ENCODE peak calls at places on chromosomes 4 and X, in ten cellular contexts. L is neural progenitor cell, S is colonic mucosa, I is mesenchymal stem cell, D is trophoblast cell, Q is fibroblast of lung, A is PC-3, O is K562, J is HepG2, Z is HCT116. N is an unnamed sample.

GRCh38 chr4:181745933-181746627 is 497.1 kb upstream of the TENM3 start:
- DNase-seq in J (no peak), O (no peak), D (peak), A (no peak), Q (no peak), S (no peak), Z (no peak), I (no peak), L (peak), N (no peak)

GRCh38 chrX:31715675-31716074 is 643.8 kb upstream of the FTHL17 start:
- DNase-seq in O (no peak), L (no peak), J (no peak), Q (no peak), A (peak), D (no peak), I (peak), Z (no peak), S (no peak), N (no peak)

GRCh38 chrX:100615015-100615414 is 21.6 kb downstream of the TSPAN6 start:
- DNase-seq in Z (peak), J (peak), S (peak), L (peak), I (peak), O (no peak), A (peak), Q (peak), D (peak), N (no peak)

GRCh38 chr4:174324246-174324645 is 40.5 kb downstream of the CEP44 start:
- DNase-seq in J (no peak), Z (no peak), S (no peak), O (no peak), L (no peak), D (no peak), Q (peak), A (no peak), I (no peak), N (no peak)

GRCh38 chr4:153341575-153342090 is 2.9 kb upstream of the MND1 start:
- DNase-seq in D (no peak), Q (no peak), S (no peak), J (peak), Z (peak), A (peak), I (peak), L (no peak), O (no peak), N (no peak)

GRCh38 chr4:85548841-85549240 is 73.9 kb downstream of the ARHGAP24 start:
- DNase-seq in S (no peak), J (no peak), I (peak), D (no peak), Z (no peak), O (no peak), L (no peak), A (no peak), Q (peak), N (no peak)

GRCh38 chr4:155761916-155762315 is 3.1 kb downstream of the GUCY1B1 start:
- DNase-seq in Q (no peak), S (no peak), Z (no peak), L (peak), A (no peak), O (no peak), J (no peak), I (no peak), D (no peak), N (no peak)

GRCh38 chr4:93759506-93759905 is 69.0 kb upstream of the ATOH1 start:
- DNase-seq in O (no peak), Z (no peak), J (no peak), L (no peak), A (no peak), D (no peak), S (no peak), I (no peak), Q (no peak), N (no peak)

GRCh38 chr4:91032725-91033445 is 905.7 kb downstream of the CCSER1 start:
- DNase-seq in Q (no peak), Z (no peak), D (no peak), L (no peak), I (no peak), S (no peak), O (no peak), A (no peak), J (no peak), N (no peak)

GRCh38 chr4:150302553-150302952 is 224.3 kb downstream of the DCLK2 start:
- DNase-seq in D (peak), Z (peak), I (peak), L (no peak), A (peak), Q (peak), J (peak), S (no peak), O (peak), N (no peak)

GRCh38 chrX:7480721-7481120 is 332.8 kb upstream of the PUDP start:
- DNase-seq in I (no peak), S (no peak), Z (no peak), D (no peak), O (no peak), L (peak), J (no peak), Q (no peak), A (no peak), N (no peak)

GRCh38 chr4:182303847-182304246 is 60.6 kb downstream of the TENM3 start:
- DNase-seq in A (no peak), S (no peak), Z (no peak), D (no peak), I (no peak), O (no peak), Q (no peak), J (no peak), L (no peak), N (no peak)

GRCh38 chr4:91058345-91058744 is 931.2 kb downstream of the CCSER1 start:
- DNase-seq in D (no peak), J (no peak), L (no peak), A (peak), O (no peak), Z (no peak), I (peak), Q (peak), S (no peak), N (no peak)

GRCh38 chrX:130120321-130120731 is 10.0 kb upstream of the ELF4 start:
- DNase-seq in Z (no peak), Q (no peak), A (no peak), I (peak), O (no peak), D (no peak), S (no peak), J (no peak), L (peak), N (no peak)

GRCh38 chr4:42718336-42718735 is 61.4 kb upstream of the ATP8A1 start:
- DNase-seq in J (no peak), Z (no peak), Q (no peak), D (no peak), A (no peak), S (no peak), L (no peak), I (no peak), O (no peak), N (no peak)

GRCh38 chr4:23884261-23884660 is 5.6 kb downstream of the PPARGC1A start:
- DNase-seq in A (no peak), S (no peak), Q (no peak), D (no peak), L (no peak), Z (no peak), I (peak), O (no peak), J (no peak), N (no peak)

GRCh38 chr4:101418055-101418454 is 70.7 kb upstream of the PPP3CA start:
- DNase-seq in A (no peak), S (no peak), Z (no peak), I (peak), D (no peak), J (no peak), O (no peak), Q (no peak), L (no peak), N (no peak)

GRCh38 chr4:47729086-47729763 is 108.6 kb downstream of the CORIN start:
- DNase-seq in S (no peak), J (no peak), A (no peak), I (no peak), Z (no peak), D (no peak), O (no peak), Q (no peak), L (no peak), N (no peak)

GRCh38 chrX:40867352-40867751 is 132.0 kb upstream of the MED14 start:
- DNase-seq in Q (peak), S (no peak), L (no peak), D (no peak), O (no peak), A (peak), Z (peak), J (peak), I (peak), N (no peak)

GRCh38 chrX:105821471-105822081 is 763 bp upstream of the NRK start:
- DNase-seq in J (no peak), L (peak), I (peak), D (peak), Q (peak), S (no peak), O (no peak), Z (no peak), A (peak), N (peak)

GRCh38 chr4:176583278-176583677 is 209.4 kb downstream of the VEGFC start:
- DNase-seq in D (no peak), I (no peak), L (no peak), O (no peak), A (no peak), Q (no peak), S (no peak), Z (no peak), J (no peak), N (no peak)
- H3K9ac ChIP-seq in D (no peak), I (no peak), L (no peak), O (no peak), A (no peak), Q (no peak), S (no peak), Z (no peak), J (no peak), N (no peak)

DNA sequence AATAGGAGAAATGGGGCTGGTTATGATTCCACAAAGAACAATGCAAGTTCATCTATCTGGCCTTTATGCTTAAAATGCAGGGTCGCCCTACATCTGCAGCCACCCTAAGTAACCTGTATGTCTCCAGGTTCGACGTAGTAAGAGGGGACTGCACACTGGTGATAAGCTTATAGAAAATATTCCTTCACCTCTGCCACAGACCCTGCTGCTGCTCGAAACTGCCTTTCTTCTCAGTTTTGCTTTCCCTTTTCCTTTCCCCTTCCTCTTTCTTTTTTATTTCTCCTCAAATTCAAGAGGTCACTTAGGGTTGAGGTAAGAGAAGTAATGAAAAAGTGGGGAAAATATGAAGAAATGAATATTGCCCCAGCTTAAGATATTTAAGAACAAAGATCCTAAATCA is 123.5 kb downstream of the DCHS2 start:
- DNase-seq in L (no peak), A (no peak), Q (no peak), D (no peak), S (no peak), J (no peak), I (no peak), Z (no peak), O (no peak), N (no peak)
- H3K9ac ChIP-seq in L (no peak), A (no peak), Q (no peak), D (no peak), S (no peak), J (no peak), I (no peak), Z (no peak), O (no peak), N (no peak)

DNA sequence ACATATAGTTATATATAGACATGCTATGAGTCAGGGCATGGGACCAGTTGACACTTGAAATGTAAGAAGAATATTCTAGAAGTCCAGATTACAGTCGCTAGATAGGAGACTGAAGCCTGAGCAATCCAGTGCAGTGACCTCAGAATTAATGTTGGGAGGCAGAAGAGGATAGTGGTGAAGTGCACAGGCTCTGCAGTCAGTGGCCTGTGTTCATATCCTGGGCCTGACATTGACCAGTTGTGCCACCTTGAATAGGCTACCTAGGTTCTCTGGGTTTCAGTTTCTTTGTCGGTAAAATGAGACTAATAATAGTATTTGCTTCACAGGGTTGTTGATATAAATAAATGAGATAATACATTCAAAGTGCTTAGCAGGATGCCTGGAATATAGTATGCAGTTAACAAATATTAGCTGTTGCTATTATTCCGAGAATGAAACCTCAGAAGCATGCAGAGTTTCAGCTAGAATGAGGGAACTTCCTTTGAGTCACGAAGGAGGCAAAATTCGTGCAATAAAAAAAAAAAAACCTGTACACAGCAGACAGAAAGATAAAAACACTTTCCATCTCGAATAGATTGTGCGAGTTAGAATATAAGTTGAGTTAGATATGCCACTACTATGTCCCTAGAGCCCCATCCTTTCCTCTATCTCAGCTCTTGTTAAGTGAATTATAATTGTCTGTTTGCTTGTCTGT is 4.0 kb upstream of the SH2D1A start:
- DNase-seq in L (no peak), A (no peak), S (no peak), Z (no peak), O (no peak), Q (no peak), I (no peak), J (no peak), D (no peak), N (no peak)
- H3K9ac ChIP-seq in L (no peak), A (no peak), S (no peak), Z (no peak), O (no peak), Q (no peak), I (no peak), J (no peak), D (no peak), N (no peak)

GRCh38 chrX:21741869-21742701 is 15.8 kb downstream of the SMPX start:
- DNase-seq in Q (no peak), A (no peak), I (no peak), Z (no peak), D (no peak), S (no peak), O (no peak), J (no peak), L (no peak), N (no peak)
- H3K9ac ChIP-seq in Q (no peak), A (no peak), I (no peak), Z (no peak), D (no peak), S (no peak), O (no peak), J (no peak), L (no peak), N (no peak)

DNA sequence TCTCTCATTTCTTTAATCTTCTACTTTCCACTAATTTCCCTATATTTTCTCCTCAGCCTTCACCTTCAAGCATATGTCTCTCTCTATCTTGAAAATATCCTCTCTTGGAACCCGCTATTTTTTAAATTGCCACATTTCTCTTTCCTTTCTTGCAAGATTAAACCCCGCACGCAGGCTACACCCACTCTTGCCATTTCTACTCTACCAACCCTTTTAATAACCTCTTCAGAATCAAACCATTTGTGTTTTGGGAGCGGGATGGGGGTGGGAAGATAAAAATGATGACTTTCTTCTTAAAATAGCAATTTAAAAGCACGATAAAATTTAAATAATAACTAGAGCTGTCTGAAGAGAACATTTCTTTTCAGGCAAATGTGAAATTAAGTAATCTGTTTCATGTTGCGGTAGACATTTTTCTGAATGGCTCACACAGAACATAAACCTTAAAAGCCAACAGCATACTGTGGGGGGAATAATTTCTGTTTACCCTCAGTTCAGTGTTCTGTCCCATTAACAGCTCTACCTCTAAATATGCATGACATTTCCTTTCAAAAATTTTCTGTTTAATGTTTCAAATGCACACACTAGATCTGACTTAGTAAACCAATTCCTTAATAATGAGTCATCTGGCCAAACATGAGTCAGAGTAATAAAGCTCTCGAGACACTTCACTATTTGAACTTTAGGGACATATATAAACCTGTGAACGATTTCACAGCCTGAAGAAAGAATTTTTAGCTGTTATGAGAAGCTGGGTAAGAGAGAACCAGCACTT is 20.5 kb downstream of the ARSJ start:
- DNase-seq in I (peak), O (no peak), Z (peak), A (peak), L (no peak), D (no peak), J (peak), S (no peak), Q (peak), N (no peak)
- H3K9ac ChIP-seq in I (peak), O (no peak), Z (peak), A (peak), L (no peak), D (no peak), J (no peak), S (no peak), Q (no peak), N (no peak)

GRCh38 chr4:77432702-77433101 is 172.9 kb upstream of the CXCL13 start:
- DNase-seq in J (peak), D (no peak), A (peak), L (peak), Q (no peak), O (no peak), S (peak), Z (no peak), I (no peak), N (no peak)

GRCh38 chr4:77437079-77437478 is 168.5 kb upstream of the CXCL13 start:
- DNase-seq in O (no peak), Q (no peak), S (no peak), A (no peak), D (no peak), Z (no peak), J (no peak), L (no peak), I (no peak), N (peak)

GRCh38 chr4:77433102-77433733 is 172.4 kb upstream of the CXCL13 start:
- DNase-seq in D (peak), Z (peak), I (peak), J (peak), Q (peak), S (peak), A (peak), L (peak), O (peak), N (no peak)

GRCh38 chr4:77430847-77431246 is 174.8 kb upstream of the CXCL13 start:
- DNase-seq in J (no peak), Z (no peak), S (no peak), I (no peak), Q (no peak), L (peak), D (no peak), A (no peak), O (peak), N (no peak)

DNA sequence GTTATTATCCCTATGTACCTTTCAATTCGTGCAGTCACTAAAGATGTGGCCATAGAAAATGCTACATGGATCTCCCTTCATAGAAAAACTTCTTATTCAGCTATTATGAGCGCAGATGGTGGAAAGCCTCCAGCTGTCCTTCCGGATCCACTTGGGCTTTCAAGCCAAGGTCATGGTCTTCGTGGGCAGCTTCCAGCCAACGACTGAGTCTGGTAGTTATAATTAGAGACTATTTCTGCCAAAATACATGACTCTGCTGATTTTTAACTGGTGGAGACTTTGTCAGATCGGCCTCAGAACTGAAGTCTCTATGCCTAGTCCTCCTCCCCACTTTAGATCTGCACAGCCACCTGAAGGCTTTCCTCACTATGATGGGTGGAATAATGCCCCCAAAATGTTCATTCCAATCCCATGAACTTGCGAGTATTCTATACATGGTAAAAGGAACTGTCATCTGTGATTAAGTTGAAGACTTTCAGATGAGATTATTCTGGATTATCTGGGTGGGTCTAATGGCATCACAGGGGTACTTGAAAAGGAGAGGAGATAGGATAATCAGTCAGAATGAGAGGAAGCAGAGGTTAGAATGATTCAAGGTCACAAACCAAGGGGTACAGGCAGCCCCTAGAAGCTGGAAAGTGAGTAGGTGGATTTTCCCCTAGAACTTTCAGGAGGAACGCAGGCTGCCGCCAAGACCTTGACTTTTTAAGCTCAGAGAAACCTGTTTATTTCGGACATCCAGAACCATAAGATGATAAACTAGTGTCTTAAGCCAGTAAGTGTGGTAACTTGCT is 171.1 kb upstream of the CXCL13 start:
- DNase-seq in S (no peak), A (no peak), J (no peak), O (no peak), D (no peak), I (no peak), Q (no peak), Z (no peak), L (no peak), N (no peak)
- H3K9ac ChIP-seq in S (no peak), A (no peak), J (no peak), O (no peak), D (no peak), I (no peak), Q (no peak), Z (no peak), L (no peak), N (no peak)

DNA sequence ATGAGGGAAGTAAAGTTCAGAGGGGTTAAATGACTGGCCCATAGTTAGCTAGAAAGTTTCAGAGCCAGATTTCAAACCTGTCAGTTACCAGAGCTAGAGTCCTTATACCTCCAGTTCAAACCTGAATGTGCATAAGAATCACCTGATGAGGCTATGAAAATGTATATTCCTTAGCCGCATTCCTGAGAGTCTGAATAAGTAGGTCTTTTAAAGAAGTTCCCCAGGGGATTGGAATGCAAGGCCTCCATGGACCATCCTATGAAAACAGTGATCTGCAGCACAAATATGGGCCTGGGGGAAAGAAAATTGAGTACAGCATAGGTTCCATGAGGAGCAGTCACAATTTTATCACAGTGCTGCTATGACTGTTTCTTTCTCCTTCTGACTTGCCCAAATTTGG is 263.9 kb upstream of the CXorf66 start:
- DNase-seq in Q (no peak), A (no peak), J (no peak), S (no peak), O (no peak), L (no peak), I (no peak), Z (no peak), D (no peak), N (no peak)
- H3K9ac ChIP-seq in Q (no peak), A (no peak), J (no peak), S (no peak), O (no peak), L (no peak), I (no peak), Z (no peak), D (no peak), N (no peak)

N was measured in H1.